ENCODE peak calls at places on chromosomes 2 and 18, in seven cellular contexts. One of them, this sample, is unnamed.

GRCh38 chr18:77124452-77124922 is 8.1 kb downstream of the MBP start:
- DNase-seq in A172: no peak
- DNase-seq in kidney tubule cell: peak
- DNase-seq in NCI-H226: no peak
- DNase-seq in GM23248: peak
- DNase-seq in cardiac muscle cell: no peak
- DNase-seq in activated CD4-positive, alpha-beta T cell treated with anti-CD3 and anti-CD28 coated beads, Interleukin-2, amount 50 U/mL, for 48 hours: peak
- DNase-seq in this sample: no peak

GRCh38 chr2:176507736-176508135 is 238.5 kb downstream of the MTX2 start:
- DNase-seq in A172: peak
- DNase-seq in kidney tubule cell: peak
- DNase-seq in NCI-H226: no peak
- DNase-seq in GM23248: peak
- DNase-seq in cardiac muscle cell: peak
- DNase-seq in activated CD4-positive, alpha-beta T cell treated with anti-CD3 and anti-CD28 coated beads, Interleukin-2, amount 50 U/mL, for 48 hours: no peak
- DNase-seq in this sample: no peak

GRCh38 chr18:58095251-58095650 is 51.2 kb downstream of the NEDD4L start:
- DNase-seq in A172: no peak
- DNase-seq in kidney tubule cell: no peak
- DNase-seq in NCI-H226: no peak
- DNase-seq in GM23248: no peak
- DNase-seq in cardiac muscle cell: no peak
- DNase-seq in activated CD4-positive, alpha-beta T cell treated with anti-CD3 and anti-CD28 coated beads, Interleukin-2, amount 50 U/mL, for 48 hours: no peak
- DNase-seq in this sample: no peak

GRCh38 chr2:212145111-212145510 is 393.5 kb downstream of the ERBB4 start:
- DNase-seq in A172: peak
- DNase-seq in kidney tubule cell: peak
- DNase-seq in NCI-H226: peak
- DNase-seq in GM23248: peak
- DNase-seq in cardiac muscle cell: peak
- DNase-seq in activated CD4-positive, alpha-beta T cell treated with anti-CD3 and anti-CD28 coated beads, Interleukin-2, amount 50 U/mL, for 48 hours: no peak
- DNase-seq in this sample: no peak

GRCh38 chr2:127421871-127422618 is 3.8 kb downstream of the PROC start:
- DNase-seq in A172: no peak
- DNase-seq in kidney tubule cell: no peak
- DNase-seq in NCI-H226: no peak
- DNase-seq in GM23248: no peak
- DNase-seq in cardiac muscle cell: no peak
- DNase-seq in activated CD4-positive, alpha-beta T cell treated with anti-CD3 and anti-CD28 coated beads, Interleukin-2, amount 50 U/mL, for 48 hours: no peak
- DNase-seq in this sample: no peak

GRCh38 chr2:56448999-56449431 is 265.2 kb downstream of the CCDC85A start:
- DNase-seq in A172: no peak
- DNase-seq in kidney tubule cell: peak
- DNase-seq in NCI-H226: peak
- DNase-seq in GM23248: peak
- DNase-seq in cardiac muscle cell: no peak
- DNase-seq in activated CD4-positive, alpha-beta T cell treated with anti-CD3 and anti-CD28 coated beads, Interleukin-2, amount 50 U/mL, for 48 hours: no peak
- DNase-seq in this sample: no peak

GRCh38 chr2:154490540-154490939 is 208.0 kb upstream of the KCNJ3 start:
- DNase-seq in A172: no peak
- DNase-seq in kidney tubule cell: no peak
- DNase-seq in NCI-H226: no peak
- DNase-seq in GM23248: no peak
- DNase-seq in cardiac muscle cell: no peak
- DNase-seq in activated CD4-positive, alpha-beta T cell treated with anti-CD3 and anti-CD28 coated beads, Interleukin-2, amount 50 U/mL, for 48 hours: no peak
- DNase-seq in this sample: no peak

GRCh38 chr2:239789711-239790110 is 235.4 kb downstream of the NDUFA10 start:
- DNase-seq in A172: no peak
- DNase-seq in kidney tubule cell: no peak
- DNase-seq in NCI-H226: no peak
- DNase-seq in GM23248: no peak
- DNase-seq in cardiac muscle cell: no peak
- DNase-seq in activated CD4-positive, alpha-beta T cell treated with anti-CD3 and anti-CD28 coated beads, Interleukin-2, amount 50 U/mL, for 48 hours: no peak
- DNase-seq in this sample: no peak

GRCh38 chr2:62505649-62506420 is at the start of gene TMEM17:
- DNase-seq in A172: peak
- DNase-seq in kidney tubule cell: peak
- DNase-seq in NCI-H226: peak
- DNase-seq in GM23248: peak
- DNase-seq in cardiac muscle cell: peak
- DNase-seq in activated CD4-positive, alpha-beta T cell treated with anti-CD3 and anti-CD28 coated beads, Interleukin-2, amount 50 U/mL, for 48 hours: peak
- DNase-seq in this sample: peak

GRCh38 chr2:1649103-1649870 is 95.0 kb downstream of the PXDN start:
- DNase-seq in A172: no peak
- DNase-seq in kidney tubule cell: no peak
- DNase-seq in NCI-H226: no peak
- DNase-seq in GM23248: no peak
- DNase-seq in cardiac muscle cell: no peak
- DNase-seq in activated CD4-positive, alpha-beta T cell treated with anti-CD3 and anti-CD28 coated beads, Interleukin-2, amount 50 U/mL, for 48 hours: no peak
- DNase-seq in this sample: no peak

GRCh38 chr18:50986360-50987087 is 18.7 kb downstream of the ELAC1 start:
- DNase-seq in A172: peak
- DNase-seq in kidney tubule cell: peak
- DNase-seq in NCI-H226: peak
- DNase-seq in GM23248: peak
- DNase-seq in cardiac muscle cell: no peak
- DNase-seq in activated CD4-positive, alpha-beta T cell treated with anti-CD3 and anti-CD28 coated beads, Interleukin-2, amount 50 U/mL, for 48 hours: no peak
- DNase-seq in this sample: no peak

GRCh38 chr18:995641-996040 is 91.0 kb downstream of the ADCYAP1 start:
- DNase-seq in A172: peak
- DNase-seq in kidney tubule cell: peak
- DNase-seq in NCI-H226: peak
- DNase-seq in GM23248: peak
- DNase-seq in cardiac muscle cell: peak
- DNase-seq in activated CD4-positive, alpha-beta T cell treated with anti-CD3 and anti-CD28 coated beads, Interleukin-2, amount 50 U/mL, for 48 hours: no peak
- DNase-seq in this sample: no peak

GRCh38 chr18:51425475-51425874 is 228.0 kb upstream of the MEX3C start:
- DNase-seq in A172: no peak
- DNase-seq in kidney tubule cell: no peak
- DNase-seq in NCI-H226: no peak
- DNase-seq in GM23248: no peak
- DNase-seq in cardiac muscle cell: no peak
- DNase-seq in activated CD4-positive, alpha-beta T cell treated with anti-CD3 and anti-CD28 coated beads, Interleukin-2, amount 50 U/mL, for 48 hours: peak
- DNase-seq in this sample: no peak

GRCh38 chr2:105409717-105410116 is 10.9 kb upstream of the FHL2 start:
- DNase-seq in A172: peak
- DNase-seq in kidney tubule cell: peak
- DNase-seq in NCI-H226: peak
- DNase-seq in GM23248: peak
- DNase-seq in cardiac muscle cell: peak
- DNase-seq in activated CD4-positive, alpha-beta T cell treated with anti-CD3 and anti-CD28 coated beads, Interleukin-2, amount 50 U/mL, for 48 hours: no peak
- DNase-seq in this sample: no peak

GRCh38 chr2:45674035-45674791 is 22.7 kb downstream of the PRKCE start:
- DNase-seq in A172: peak
- DNase-seq in kidney tubule cell: peak
- DNase-seq in NCI-H226: peak
- DNase-seq in GM23248: peak
- DNase-seq in cardiac muscle cell: no peak
- DNase-seq in activated CD4-positive, alpha-beta T cell treated with anti-CD3 and anti-CD28 coated beads, Interleukin-2, amount 50 U/mL, for 48 hours: no peak
- DNase-seq in this sample: no peak

GRCh38 chr2:54558976-54559410 is 102.9 kb downstream of the SPTBN1 start:
- DNase-seq in A172: no peak
- DNase-seq in kidney tubule cell: peak
- DNase-seq in NCI-H226: no peak
- DNase-seq in GM23248: no peak
- DNase-seq in cardiac muscle cell: no peak
- DNase-seq in activated CD4-positive, alpha-beta T cell treated with anti-CD3 and anti-CD28 coated beads, Interleukin-2, amount 50 U/mL, for 48 hours: no peak
- DNase-seq in this sample: no peak

GRCh38 chr2:215105607-215106354 is 32.6 kb downstream of the ABCA12 start:
- DNase-seq in A172: peak
- DNase-seq in kidney tubule cell: peak
- DNase-seq in NCI-H226: peak
- DNase-seq in GM23248: peak
- DNase-seq in cardiac muscle cell: peak
- DNase-seq in activated CD4-positive, alpha-beta T cell treated with anti-CD3 and anti-CD28 coated beads, Interleukin-2, amount 50 U/mL, for 48 hours: no peak
- DNase-seq in this sample: no peak

GRCh38 chr2:12164689-12165088 is 418.3 kb downstream of the LPIN1 start:
- DNase-seq in A172: no peak
- DNase-seq in kidney tubule cell: no peak
- DNase-seq in NCI-H226: no peak
- DNase-seq in GM23248: no peak
- DNase-seq in cardiac muscle cell: no peak
- DNase-seq in activated CD4-positive, alpha-beta T cell treated with anti-CD3 and anti-CD28 coated beads, Interleukin-2, amount 50 U/mL, for 48 hours: no peak
- DNase-seq in this sample: no peak

GRCh38 chr2:101520246-101520645 is 45.3 kb upstream of the RFX8 start:
- DNase-seq in A172: peak
- DNase-seq in kidney tubule cell: peak
- DNase-seq in NCI-H226: peak
- DNase-seq in GM23248: peak
- DNase-seq in cardiac muscle cell: peak
- DNase-seq in activated CD4-positive, alpha-beta T cell treated with anti-CD3 and anti-CD28 coated beads, Interleukin-2, amount 50 U/mL, for 48 hours: no peak
- DNase-seq in this sample: no peak

GRCh38 chr18:10787293-10787901 is 261.6 kb downstream of the NAPG start:
- DNase-seq in A172: peak
- DNase-seq in kidney tubule cell: peak
- DNase-seq in NCI-H226: peak
- DNase-seq in GM23248: peak
- DNase-seq in cardiac muscle cell: peak
- DNase-seq in activated CD4-positive, alpha-beta T cell treated with anti-CD3 and anti-CD28 coated beads, Interleukin-2, amount 50 U/mL, for 48 hours: peak
- DNase-seq in this sample: peak

GRCh38 chr2:9029721-9030120 is 26.2 kb upstream of the MBOAT2 start:
- DNase-seq in A172: no peak
- DNase-seq in kidney tubule cell: no peak
- DNase-seq in NCI-H226: no peak
- DNase-seq in GM23248: no peak
- DNase-seq in cardiac muscle cell: no peak
- DNase-seq in activated CD4-positive, alpha-beta T cell treated with anti-CD3 and anti-CD28 coated beads, Interleukin-2, amount 50 U/mL, for 48 hours: no peak
- DNase-seq in this sample: peak

GRCh38 chr2:178128836-178129630 is 16.8 kb downstream of the RBM45 start:
- DNase-seq in A172: no peak
- DNase-seq in kidney tubule cell: no peak
- DNase-seq in NCI-H226: no peak
- DNase-seq in GM23248: no peak
- DNase-seq in cardiac muscle cell: peak
- DNase-seq in activated CD4-positive, alpha-beta T cell treated with anti-CD3 and anti-CD28 coated beads, Interleukin-2, amount 50 U/mL, for 48 hours: no peak
- DNase-seq in this sample: no peak

GRCh38 chr2:214265991-214266489 is 144.8 kb upstream of the VWC2L start:
- DNase-seq in A172: no peak
- DNase-seq in kidney tubule cell: no peak
- DNase-seq in NCI-H226: no peak
- DNase-seq in GM23248: no peak
- DNase-seq in cardiac muscle cell: no peak
- DNase-seq in activated CD4-positive, alpha-beta T cell treated with anti-CD3 and anti-CD28 coated beads, Interleukin-2, amount 50 U/mL, for 48 hours: no peak
- DNase-seq in this sample: no peak

GRCh38 chr2:30239308-30240161 is 8.2 kb downstream of the LBH start:
- DNase-seq in A172: peak
- DNase-seq in kidney tubule cell: peak
- DNase-seq in NCI-H226: no peak
- DNase-seq in GM23248: peak
- DNase-seq in cardiac muscle cell: peak
- DNase-seq in activated CD4-positive, alpha-beta T cell treated with anti-CD3 and anti-CD28 coated beads, Interleukin-2, amount 50 U/mL, for 48 hours: peak
- DNase-seq in this sample: peak

GRCh38 chr2:227529871-227530270 is 57.9 kb downstream of the AGFG1 start:
- DNase-seq in A172: no peak
- DNase-seq in kidney tubule cell: no peak
- DNase-seq in NCI-H226: no peak
- DNase-seq in GM23248: no peak
- DNase-seq in cardiac muscle cell: no peak
- DNase-seq in activated CD4-positive, alpha-beta T cell treated with anti-CD3 and anti-CD28 coated beads, Interleukin-2, amount 50 U/mL, for 48 hours: no peak
- DNase-seq in this sample: no peak

GRCh38 chr2:171272039-171272438 is 111.3 kb upstream of the TLK1 start:
- DNase-seq in A172: peak
- DNase-seq in kidney tubule cell: peak
- DNase-seq in NCI-H226: peak
- DNase-seq in GM23248: peak
- DNase-seq in cardiac muscle cell: peak
- DNase-seq in activated CD4-positive, alpha-beta T cell treated with anti-CD3 and anti-CD28 coated beads, Interleukin-2, amount 50 U/mL, for 48 hours: no peak
- DNase-seq in this sample: no peak

GRCh38 chr18:4157339-4157738 is 297.8 kb downstream of the DLGAP1 start:
- DNase-seq in A172: no peak
- DNase-seq in kidney tubule cell: no peak
- DNase-seq in NCI-H226: no peak
- DNase-seq in GM23248: no peak
- DNase-seq in cardiac muscle cell: no peak
- DNase-seq in activated CD4-positive, alpha-beta T cell treated with anti-CD3 and anti-CD28 coated beads, Interleukin-2, amount 50 U/mL, for 48 hours: no peak
- DNase-seq in this sample: no peak

GRCh38 chr2:119223521-119224390 is at the start of gene STEAP3:
- DNase-seq in A172: peak
- DNase-seq in kidney tubule cell: peak
- DNase-seq in NCI-H226: peak
- DNase-seq in GM23248: peak
- DNase-seq in cardiac muscle cell: peak
- DNase-seq in activated CD4-positive, alpha-beta T cell treated with anti-CD3 and anti-CD28 coated beads, Interleukin-2, amount 50 U/mL, for 48 hours: peak
- DNase-seq in this sample: peak

GRCh38 chr18:14936313-14936712 is 188.3 kb downstream of the ANKRD30B start:
- DNase-seq in A172: no peak
- DNase-seq in kidney tubule cell: no peak
- DNase-seq in NCI-H226: no peak
- DNase-seq in GM23248: no peak
- DNase-seq in cardiac muscle cell: no peak
- DNase-seq in activated CD4-positive, alpha-beta T cell treated with anti-CD3 and anti-CD28 coated beads, Interleukin-2, amount 50 U/mL, for 48 hours: no peak
- DNase-seq in this sample: no peak

GRCh38 chr2:171522057-171522803 is at the start of gene CYBRD1:
- DNase-seq in A172: peak
- DNase-seq in kidney tubule cell: peak
- DNase-seq in NCI-H226: peak
- DNase-seq in GM23248: peak
- DNase-seq in cardiac muscle cell: peak
- DNase-seq in activated CD4-positive, alpha-beta T cell treated with anti-CD3 and anti-CD28 coated beads, Interleukin-2, amount 50 U/mL, for 48 hours: peak
- DNase-seq in this sample: no peak

GRCh38 chr18:6650063-6650462 is 79.5 kb upstream of the ARHGAP28 start:
- DNase-seq in A172: no peak
- DNase-seq in kidney tubule cell: no peak
- DNase-seq in NCI-H226: no peak
- DNase-seq in GM23248: no peak
- DNase-seq in cardiac muscle cell: no peak
- DNase-seq in activated CD4-positive, alpha-beta T cell treated with anti-CD3 and anti-CD28 coated beads, Interleukin-2, amount 50 U/mL, for 48 hours: no peak
- DNase-seq in this sample: no peak

GRCh38 chr2:238015705-238016104 is 45.1 kb upstream of the SCLY start:
- DNase-seq in A172: no peak
- DNase-seq in kidney tubule cell: no peak
- DNase-seq in NCI-H226: no peak
- DNase-seq in GM23248: no peak
- DNase-seq in cardiac muscle cell: no peak
- DNase-seq in activated CD4-positive, alpha-beta T cell treated with anti-CD3 and anti-CD28 coated beads, Interleukin-2, amount 50 U/mL, for 48 hours: no peak
- DNase-seq in this sample: no peak

GRCh38 chr18:34697233-34697632 is 12.9 kb upstream of the DTNA start:
- DNase-seq in A172: peak
- DNase-seq in kidney tubule cell: peak
- DNase-seq in NCI-H226: no peak
- DNase-seq in GM23248: peak
- DNase-seq in cardiac muscle cell: no peak
- DNase-seq in activated CD4-positive, alpha-beta T cell treated with anti-CD3 and anti-CD28 coated beads, Interleukin-2, amount 50 U/mL, for 48 hours: no peak
- DNase-seq in this sample: no peak

GRCh38 chr2:191942114-191943103 is 95.5 kb upstream of the CAVIN2 start:
- DNase-seq in A172: no peak
- DNase-seq in kidney tubule cell: no peak
- DNase-seq in NCI-H226: no peak
- DNase-seq in GM23248: peak
- DNase-seq in cardiac muscle cell: no peak
- DNase-seq in activated CD4-positive, alpha-beta T cell treated with anti-CD3 and anti-CD28 coated beads, Interleukin-2, amount 50 U/mL, for 48 hours: no peak
- DNase-seq in this sample: no peak

GRCh38 chr18:79918089-79919011 is 33.1 kb downstream of the SLC66A2 start:
- DNase-seq in A172: no peak
- DNase-seq in kidney tubule cell: no peak
- DNase-seq in NCI-H226: no peak
- DNase-seq in GM23248: no peak
- DNase-seq in cardiac muscle cell: no peak
- DNase-seq in activated CD4-positive, alpha-beta T cell treated with anti-CD3 and anti-CD28 coated beads, Interleukin-2, amount 50 U/mL, for 48 hours: peak
- DNase-seq in this sample: no peak

This sample was measured in SK-N-DZ.